ENCODE peak calls at places on chromosomes 5 and 9, in seven cellular contexts. One of them, this sample, is unnamed.

GRCh38 chr9:93257808-93258331 is 73.9 kb downstream of the WNK2 start:
- DNase-seq in AG20443: no peak
- DNase-seq in NCI-H2029: no peak
- DNase-seq in naive thymus-derived CD8-positive, alpha-beta T cell: no peak
- DNase-seq in substantia nigra: no peak
- DNase-seq in GDM1: no peak
- DNase-seq in left ventricle myocardium inferior: no peak
- DNase-seq in this sample: no peak

GRCh38 chr9:98215821-98216220 is 23.4 kb upstream of the CORO2A start:
- DNase-seq in AG20443: peak
- DNase-seq in NCI-H2029: no peak
- DNase-seq in naive thymus-derived CD8-positive, alpha-beta T cell: no peak
- DNase-seq in substantia nigra: no peak
- DNase-seq in GDM1: no peak
- DNase-seq in left ventricle myocardium inferior: no peak
- DNase-seq in this sample: peak

GRCh38 chr9:130138791-130139190 is 33.4 kb upstream of the NCS1 start:
- DNase-seq in AG20443: peak
- DNase-seq in NCI-H2029: no peak
- DNase-seq in naive thymus-derived CD8-positive, alpha-beta T cell: no peak
- DNase-seq in substantia nigra: no peak
- DNase-seq in GDM1: no peak
- DNase-seq in left ventricle myocardium inferior: peak
- DNase-seq in this sample: no peak

GRCh38 chr9:129285979-129286772 is 108.1 kb upstream of the IER5L start:
- DNase-seq in AG20443: peak
- DNase-seq in NCI-H2029: no peak
- DNase-seq in naive thymus-derived CD8-positive, alpha-beta T cell: no peak
- DNase-seq in substantia nigra: no peak
- DNase-seq in GDM1: no peak
- DNase-seq in left ventricle myocardium inferior: no peak
- DNase-seq in this sample: no peak

GRCh38 chr9:116549061-116549664 is 137.9 kb upstream of the TRIM32 start:
- DNase-seq in AG20443: peak
- DNase-seq in NCI-H2029: no peak
- DNase-seq in naive thymus-derived CD8-positive, alpha-beta T cell: no peak
- DNase-seq in substantia nigra: no peak
- DNase-seq in GDM1: no peak
- DNase-seq in left ventricle myocardium inferior: peak
- DNase-seq in this sample: no peak

GRCh38 chr9:111078391-111079038 is 40.2 kb upstream of the LPAR1 start:
- DNase-seq in AG20443: no peak
- DNase-seq in NCI-H2029: no peak
- DNase-seq in naive thymus-derived CD8-positive, alpha-beta T cell: no peak
- DNase-seq in substantia nigra: no peak
- DNase-seq in GDM1: no peak
- DNase-seq in left ventricle myocardium inferior: no peak
- DNase-seq in this sample: no peak

GRCh38 chr9:108812388-108812787 is 43.4 kb downstream of the ACTL7B start:
- DNase-seq in AG20443: no peak
- DNase-seq in NCI-H2029: no peak
- DNase-seq in naive thymus-derived CD8-positive, alpha-beta T cell: no peak
- DNase-seq in substantia nigra: no peak
- DNase-seq in GDM1: no peak
- DNase-seq in left ventricle myocardium inferior: no peak
- DNase-seq in this sample: no peak

GRCh38 chr9:83066771-83067170 is 3.8 kb upstream of the RASEF start:
- DNase-seq in AG20443: peak
- DNase-seq in NCI-H2029: no peak
- DNase-seq in naive thymus-derived CD8-positive, alpha-beta T cell: no peak
- DNase-seq in substantia nigra: no peak
- DNase-seq in GDM1: no peak
- DNase-seq in left ventricle myocardium inferior: no peak
- DNase-seq in this sample: no peak

GRCh38 chr9:26483991-26484390 is 408.6 kb downstream of the CAAP1 start:
- DNase-seq in AG20443: no peak
- DNase-seq in NCI-H2029: no peak
- DNase-seq in naive thymus-derived CD8-positive, alpha-beta T cell: no peak
- DNase-seq in substantia nigra: no peak
- DNase-seq in GDM1: no peak
- DNase-seq in left ventricle myocardium inferior: no peak
- DNase-seq in this sample: no peak

GRCh38 chr9:19533373-19533772 is 124.6 kb downstream of the ACER2 start:
- DNase-seq in AG20443: no peak
- DNase-seq in NCI-H2029: no peak
- DNase-seq in naive thymus-derived CD8-positive, alpha-beta T cell: no peak
- DNase-seq in substantia nigra: no peak
- DNase-seq in GDM1: no peak
- DNase-seq in left ventricle myocardium inferior: no peak
- DNase-seq in this sample: no peak

GRCh38 chr5:93250431-93250830 is 330.6 kb downstream of the NR2F1-AS1 start:
- DNase-seq in AG20443: no peak
- DNase-seq in NCI-H2029: no peak
- DNase-seq in naive thymus-derived CD8-positive, alpha-beta T cell: no peak
- DNase-seq in substantia nigra: no peak
- DNase-seq in GDM1: no peak
- DNase-seq in left ventricle myocardium inferior: no peak
- DNase-seq in this sample: no peak

GRCh38 chr5:160133071-160133917 is 14.0 kb upstream of the PWWP2A start:
- DNase-seq in AG20443: peak
- DNase-seq in NCI-H2029: no peak
- DNase-seq in naive thymus-derived CD8-positive, alpha-beta T cell: no peak
- DNase-seq in substantia nigra: no peak
- DNase-seq in GDM1: no peak
- DNase-seq in left ventricle myocardium inferior: peak
- DNase-seq in this sample: no peak

GRCh38 chr9:138024831-138025291 is 147.3 kb downstream of the CACNA1B start:
- DNase-seq in AG20443: no peak
- DNase-seq in NCI-H2029: no peak
- DNase-seq in naive thymus-derived CD8-positive, alpha-beta T cell: no peak
- DNase-seq in substantia nigra: no peak
- DNase-seq in GDM1: no peak
- DNase-seq in left ventricle myocardium inferior: no peak
- DNase-seq in this sample: no peak

GRCh38 chr5:132104561-132104960 is 31.0 kb downstream of the CSF2 start:
- DNase-seq in AG20443: peak
- DNase-seq in NCI-H2029: no peak
- DNase-seq in naive thymus-derived CD8-positive, alpha-beta T cell: no peak
- DNase-seq in substantia nigra: no peak
- DNase-seq in GDM1: no peak
- DNase-seq in left ventricle myocardium inferior: no peak
- DNase-seq in this sample: no peak

GRCh38 chr9:87063883-87064282 is 116.6 kb upstream of the GAS1 start:
- DNase-seq in AG20443: peak
- DNase-seq in NCI-H2029: no peak
- DNase-seq in naive thymus-derived CD8-positive, alpha-beta T cell: no peak
- DNase-seq in substantia nigra: no peak
- DNase-seq in GDM1: no peak
- DNase-seq in left ventricle myocardium inferior: no peak
- DNase-seq in this sample: no peak

GRCh38 chr9:18989097-18989496 is 43.9 kb downstream of the SAXO1 start:
- DNase-seq in AG20443: no peak
- DNase-seq in NCI-H2029: no peak
- DNase-seq in naive thymus-derived CD8-positive, alpha-beta T cell: no peak
- DNase-seq in substantia nigra: no peak
- DNase-seq in GDM1: no peak
- DNase-seq in left ventricle myocardium inferior: no peak
- DNase-seq in this sample: no peak

GRCh38 chr5:143536364-143536763 is 132.9 kb upstream of the NR3C1 start:
- DNase-seq in AG20443: peak
- DNase-seq in NCI-H2029: no peak
- DNase-seq in naive thymus-derived CD8-positive, alpha-beta T cell: no peak
- DNase-seq in substantia nigra: no peak
- DNase-seq in GDM1: no peak
- DNase-seq in left ventricle myocardium inferior: no peak
- DNase-seq in this sample: no peak

GRCh38 chr5:96117863-96118651 is 156.4 kb upstream of the ELL2 start:
- DNase-seq in AG20443: peak
- DNase-seq in NCI-H2029: no peak
- DNase-seq in naive thymus-derived CD8-positive, alpha-beta T cell: no peak
- DNase-seq in substantia nigra: no peak
- DNase-seq in GDM1: no peak
- DNase-seq in left ventricle myocardium inferior: no peak
- DNase-seq in this sample: no peak

GRCh38 chr5:41519801-41520200 is 9.4 kb upstream of the PLCXD3 start:
- DNase-seq in AG20443: no peak
- DNase-seq in NCI-H2029: no peak
- DNase-seq in naive thymus-derived CD8-positive, alpha-beta T cell: no peak
- DNase-seq in substantia nigra: no peak
- DNase-seq in GDM1: no peak
- DNase-seq in left ventricle myocardium inferior: no peak
- DNase-seq in this sample: no peak

GRCh38 chr5:55278778-55279177 is 28.7 kb downstream of the DHX29 start:
- DNase-seq in AG20443: peak
- DNase-seq in NCI-H2029: no peak
- DNase-seq in naive thymus-derived CD8-positive, alpha-beta T cell: no peak
- DNase-seq in substantia nigra: no peak
- DNase-seq in GDM1: no peak
- DNase-seq in left ventricle myocardium inferior: no peak
- DNase-seq in this sample: no peak

GRCh38 chr9:125743687-125744428 is 3.3 kb upstream of the PBX3 start:
- DNase-seq in AG20443: peak
- DNase-seq in NCI-H2029: no peak
- DNase-seq in naive thymus-derived CD8-positive, alpha-beta T cell: no peak
- DNase-seq in substantia nigra: no peak
- DNase-seq in GDM1: no peak
- DNase-seq in left ventricle myocardium inferior: no peak
- DNase-seq in this sample: no peak

GRCh38 chr9:72579190-72579589 is 57.8 kb downstream of the TMC1 start:
- DNase-seq in AG20443: no peak
- DNase-seq in NCI-H2029: no peak
- DNase-seq in naive thymus-derived CD8-positive, alpha-beta T cell: no peak
- DNase-seq in substantia nigra: no peak
- DNase-seq in GDM1: no peak
- DNase-seq in left ventricle myocardium inferior: peak
- DNase-seq in this sample: no peak

This sample was measured in T-helper 9 cell.